ENCODE peak calls at places on chromosomes 4 and X, in eight cellular contexts. I is epithelial cell of esophagus; Y is NB4; L is activated CD8-positive, alpha-beta T cell treated with anti-CD3 and anti-CD28 coated beads, Interleukin-2, amount 10 ng/mL, durations not matched to agents 7 days and 5 days; A is AG20443; V is RPMI8226; Q is lung; E is SW 1271. D is an unnamed sample.

GRCh38 chr4:123315617-123316016 is 81.0 kb upstream of the SPRY1 start:
- DNase-seq in I (peak), Y (no peak), L (no peak), A (no peak), V (no peak), Q (no peak), E (no peak), D (no peak)

GRCh38 chr4:1973661-1974060 is 35.1 kb downstream of the NELFA start:
- DNase-seq in I (no peak), Y (no peak), L (no peak), A (no peak), V (no peak), Q (no peak), E (no peak), D (no peak)

GRCh38 chrX:139759637-139760036 is 51.7 kb upstream of the MCF2 start:
- DNase-seq in I (peak), Y (peak), L (peak), A (peak), V (peak), Q (no peak), E (no peak), D (peak)

GRCh38 chr4:243407-243806 is 61.9 kb downstream of the ZNF732 start:
- DNase-seq in I (no peak), Y (no peak), L (no peak), A (no peak), V (no peak), Q (no peak), E (no peak), D (no peak)

GRCh38 chrX:85922821-85923220 is 124.5 kb downstream of the CHM start:
- DNase-seq in I (peak), Y (peak), L (no peak), A (peak), V (no peak), Q (no peak), E (no peak), D (peak)

GRCh38 chrX:49157194-49157593 is 5.4 kb upstream of the MAGIX start:
- DNase-seq in I (no peak), Y (no peak), L (no peak), A (no peak), V (no peak), Q (no peak), E (no peak), D (no peak)

GRCh38 chr4:54063737-54064316 is 578 bp downstream of the CHIC2 start:
- DNase-seq in I (peak), Y (peak), L (peak), A (peak), V (peak), Q (peak), E (no peak), D (peak)

GRCh38 chrX:148771440-148771839 is 271.0 kb downstream of the AFF2 start:
- DNase-seq in I (no peak), Y (no peak), L (no peak), A (no peak), V (no peak), Q (no peak), E (no peak), D (no peak)

GRCh38 chrX:119552508-119552907 is 12.7 kb downstream of the STEEP1 start:
- DNase-seq in I (peak), Y (no peak), L (no peak), A (no peak), V (no peak), Q (no peak), E (no peak), D (no peak)

GRCh38 chrX:79524642-79525041 is 157.5 kb upstream of the ITM2A start:
- DNase-seq in I (peak), Y (peak), L (no peak), A (no peak), V (peak), Q (no peak), E (no peak), D (no peak)

GRCh38 chrX:137290011-137290410 is 256.2 kb upstream of the GPR101 start:
- DNase-seq in I (no peak), Y (no peak), L (no peak), A (no peak), V (no peak), Q (no peak), E (no peak), D (no peak)

GRCh38 chr4:101191302-101192098 is 155.8 kb downstream of the PPP3CA start:
- DNase-seq in I (no peak), Y (no peak), L (no peak), A (peak), V (no peak), Q (peak), E (no peak), D (peak)

GRCh38 chrX:86121916-86122315 is 26.3 kb upstream of the DACH2 start:
- DNase-seq in I (no peak), Y (no peak), L (no peak), A (no peak), V (no peak), Q (no peak), E (no peak), D (no peak)

GRCh38 chr4:71769434-71769833 is 14.4 kb downstream of the GC start:
- DNase-seq in I (no peak), Y (no peak), L (no peak), A (no peak), V (no peak), Q (no peak), E (no peak), D (no peak)

GRCh38 chr4:122583906-122584305 is 37.0 kb downstream of the IL21 start:
- DNase-seq in I (peak), Y (peak), L (no peak), A (peak), V (no peak), Q (no peak), E (no peak), D (peak)

GRCh38 chrX:31609130-31609529 is 537.3 kb upstream of the FTHL17 start:
- DNase-seq in I (peak), Y (peak), L (no peak), A (peak), V (no peak), Q (no peak), E (no peak), D (peak)

D was measured in M059J.